ENCODE peak calls at places on chromosomes 5 and 9, in seven cellular contexts. G, W, Y, D, F, I and N are unnamed samples.

GRCh38 chr5:169024426-169024825 is 276.5 kb downstream of the SLIT3 start:
- DNase-seq in G (peak; percentile 42), W (no peak), Y (no peak), D (no peak), F (no peak), I (no peak), N (no peak)

GRCh38 chr9:110912701-110913291 is 125.5 kb downstream of the LPAR1 start:
- DNase-seq in G (no peak), W (no peak), Y (no peak), D (no peak), F (no peak), I (no peak), N (no peak)

GRCh38 chr9:95004452-95005275 is 278.2 kb downstream of the AOPEP start:
- DNase-seq in G (peak; percentile 74), W (peak; percentile 74), Y (peak; percentile 48), D (no peak), F (peak; percentile 76), I (peak; percentile 74), N (peak; percentile 91)

GRCh38 chr5:133952729-133953567 is 15.5 kb downstream of the C5orf15 start:
- DNase-seq in G (no peak), W (peak; percentile 33), Y (no peak), D (no peak), F (peak; percentile 21), I (no peak), N (no peak)

GRCh38 chr9:11158063-11158462 is 545.3 kb upstream of the PTPRD start:
- DNase-seq in G (no peak), W (no peak), Y (no peak), D (no peak), F (no peak), I (no peak), N (no peak)

GRCh38 chr5:68224561-68225187 is 9.1 kb downstream of the PIK3R1 start:
- DNase-seq in G (no peak), W (no peak), Y (no peak), D (no peak), F (no peak), I (no peak), N (no peak)

GRCh38 chr9:123048748-123049147 is 15.3 kb downstream of the GPR21 start:
- DNase-seq in G (no peak), W (no peak), Y (no peak), D (no peak), F (no peak), I (no peak), N (no peak)

GRCh38 chr9:118938581-118938980 is 430.7 kb downstream of the BRINP1 start:
- DNase-seq in G (no peak), W (no peak), Y (no peak), D (no peak), F (no peak), I (no peak), N (no peak)

GRCh38 chr9:111952559-111952958 is 55.9 kb downstream of the UGCG start:
- DNase-seq in G (no peak), W (no peak), Y (no peak), D (no peak), F (no peak), I (no peak), N (no peak)

GRCh38 chr9:38107811-38108304 is 38.8 kb upstream of the SHB start:
- DNase-seq in G (peak; percentile 64), W (no peak), Y (no peak), D (no peak), F (no peak), I (no peak), N (no peak)

GRCh38 chr9:94827584-94828304 is 101.2 kb downstream of the AOPEP start:
- DNase-seq in G (no peak), W (no peak), Y (peak; percentile 96), D (no peak), F (no peak), I (peak; percentile 10), N (no peak)

GRCh38 chr9:89714316-89714715 is 109.5 kb downstream of the GADD45G start:
- DNase-seq in G (no peak), W (no peak), Y (no peak), D (no peak), F (peak; percentile 28), I (no peak), N (no peak)

GRCh38 chr9:96245399-96245798 is 56.6 kb downstream of the HSD17B3 start:
- DNase-seq in G (no peak), W (no peak), Y (no peak), D (no peak), F (no peak), I (peak; percentile 79), N (no peak)

GRCh38 chr5:103669615-103670014 is 107.0 kb upstream of the NUDT12 start:
- DNase-seq in G (no peak), W (no peak), Y (no peak), D (no peak), F (no peak), I (no peak), N (no peak)

GRCh38 chr9:124134526-124134925 is 123.0 kb downstream of the LHX2 start:
- DNase-seq in G (no peak), W (no peak), Y (no peak), D (no peak), F (no peak), I (no peak), N (no peak)

GRCh38 chr9:93326056-93326455 is 125.4 kb upstream of the FAM120A start:
- DNase-seq in G (no peak), W (no peak), Y (no peak), D (no peak), F (no peak), I (no peak), N (no peak)

GRCh38 chr5:15026011-15026481 is 154.5 kb upstream of the ANKH start:
- DNase-seq in G (no peak), W (no peak), Y (no peak), D (no peak), F (no peak), I (no peak), N (no peak)

GRCh38 chr9:37914701-37915358 is 10.9 kb upstream of the SLC25A51 start:
- DNase-seq in G (no peak), W (no peak), Y (no peak), D (no peak), F (no peak), I (no peak), N (no peak)

GRCh38 chr9:130336885-130337284 is 71.3 kb downstream of the HMCN2 start:
- DNase-seq in G (no peak), W (no peak), Y (no peak), D (no peak), F (no peak), I (no peak), N (no peak)

GRCh38 chr5:172163346-172163745 is 24.7 kb downstream of the STK10 start:
- DNase-seq in G (no peak), W (no peak), Y (no peak), D (no peak), F (no peak), I (no peak), N (no peak)

GRCh38 chr9:133122935-133123611 is 2.0 kb upstream of the RALGDS start:
- DNase-seq in G (no peak), W (peak; percentile 72), Y (no peak), D (no peak), F (peak; percentile 30), I (no peak), N (no peak)

GRCh38 chr5:42943931-42944631 is 96.0 kb downstream of the ANXA2R start:
- DNase-seq in G (no peak), W (no peak), Y (no peak), D (no peak), F (no peak), I (peak; percentile 72), N (no peak)

GRCh38 chr9:21081451-21081850 is 3.7 kb upstream of the IFNB1 start:
- DNase-seq in G (no peak), W (no peak), Y (no peak), D (no peak), F (no peak), I (no peak), N (no peak)

GRCh38 chr5:135458356-135458755 is 6.2 kb upstream of the TIFAB start:
- DNase-seq in G (no peak), W (no peak), Y (no peak), D (no peak), F (no peak), I (no peak), N (no peak)

GRCh38 chr9:124769451-124770358 is 1.4 kb downstream of the NR6A1 start:
- DNase-seq in G (no peak), W (peak; percentile 55), Y (peak; percentile 51), D (no peak), F (peak; percentile 73), I (peak; percentile 82), N (peak; percentile 49)

GRCh38 chr9:5269249-5269715 is 35.2 kb downstream of the RLN2 start:
- DNase-seq in G (no peak), W (no peak), Y (peak; percentile 38), D (no peak), F (no peak), I (no peak), N (no peak)

GRCh38 chr5:108046955-108047670 is 334.8 kb downstream of the FBXL17 start:
- DNase-seq in G (no peak), W (no peak), Y (no peak), D (no peak), F (no peak), I (no peak), N (no peak)

GRCh38 chr9:135792268-135793128 is 90.5 kb downstream of the KCNT1 start:
- DNase-seq in G (no peak), W (no peak), Y (peak; percentile 10), D (no peak), F (no peak), I (no peak), N (no peak)

DNA sequence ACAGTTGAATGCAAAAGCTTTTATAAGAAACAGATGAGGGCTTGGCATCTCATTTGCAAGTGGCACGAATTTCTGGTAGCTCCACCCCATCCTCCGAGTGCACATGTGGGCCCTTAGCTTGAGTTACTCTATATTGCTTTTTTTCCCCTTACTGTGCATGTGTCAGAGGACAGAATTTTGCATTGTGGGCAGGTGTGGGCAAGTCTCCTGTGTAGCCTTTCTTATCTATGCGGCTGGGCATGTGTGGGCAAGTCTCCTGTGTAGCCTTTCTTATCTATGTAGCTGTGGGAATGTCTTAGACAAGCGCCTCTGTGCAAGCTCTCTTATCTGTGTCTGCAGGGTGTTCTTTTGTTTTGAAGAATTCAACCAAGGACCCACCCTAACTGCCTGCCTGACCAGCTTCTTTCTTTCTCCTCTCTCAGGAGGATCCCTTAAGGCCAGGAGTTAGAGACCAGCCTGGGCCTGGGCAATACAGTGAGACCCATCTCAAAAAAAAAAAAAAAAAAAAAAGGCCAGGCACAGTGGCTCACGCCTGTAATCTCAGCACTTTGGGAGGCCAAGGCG is 34.1 kb upstream of the SIL1 start:
- DNase-seq in G (no peak), W (no peak), Y (no peak), D (peak; percentile 31), F (no peak), I (no peak), N (no peak)
- TF ChIP-seq EP300 in G (no peak), W (no peak), Y (no peak), D (no peak), F (no peak), I (no peak), N (no peak)

GRCh38 chr9:128902351-128903078 is 18.3 kb upstream of the PHYHD1 start:
- DNase-seq in G (peak; percentile 66), W (no peak), Y (no peak), D (no peak), F (peak; percentile 86), I (no peak), N (peak; percentile 68)
- H3K4me1 ChIP-seq in G (peaks cover 22% of the 10 kb centered on the region), W (no peaks in the 10 kb centered on the region), Y (peaks cover 32% of the 10 kb centered on the region), D (peaks cover 31% of the 10 kb centered on the region), F (peaks cover 41% of the 10 kb centered on the region), I (no peaks in the 10 kb centered on the region), N (peaks cover 62% of the 10 kb centered on the region)

GRCh38 chr5:170628691-170629565 is 125.1 kb downstream of the KCNIP1 start:
- DNase-seq in G (no peak), W (no peak), Y (no peak), D (no peak), F (no peak), I (no peak), N (no peak)
- H3K27me3 ChIP-seq in G (no peaks in the 10 kb centered on the region), W (no peaks in the 10 kb centered on the region), Y (peaks cover 4% of the 10 kb centered on the region), D (no peaks in the 10 kb centered on the region), F (no peaks in the 10 kb centered on the region), I (no peaks in the 10 kb centered on the region), N (no peaks in the 10 kb centered on the region)

GRCh38 chr5:55694152-55694830 is 17.8 kb downstream of the SLC38A9 start:
- DNase-seq in G (no peak), W (no peak), Y (peak; percentile 34), D (no peak), F (no peak), I (no peak), N (no peak)
- TF ChIP-seq EP300 in G (no peak), W (no peak), Y (no peak), D (no peak), F (no peak), I (no peak), N (no peak)